ENCODE peak calls at places on chromosomes 16 and 17, in ten cellular contexts. I is transverse colon, U is upper lobe of left lung, X is A549, Q is tibial nerve, K is stomach, C is K562, J is GM12878, R is HepG2, A is sigmoid colon. F is an unnamed sample.

GRCh38 chr17:77763575-77763974 is 194.9 kb upstream of the TNRC6C start:
- DNase-seq in A (no peak), J (no peak), I (no peak), K (no peak), R (no peak), Q (no peak), U (no peak), X (no peak), C (no peak), F (no peak)

GRCh38 chr16:66511615-66512500 is 38.1 kb downstream of the TK2 start:
- DNase-seq in K (peak; percentile 25), Q (no peak), X (peak; percentile 90), R (no peak), U (no peak), A (peak; percentile 61), J (no peak), C (no peak), I (no peak), F (peak; percentile 67)

GRCh38 chr16:58187092-58187491 is 10.8 kb downstream of the CSNK2A2 start:
- DNase-seq in A (no peak), I (no peak), K (no peak), C (no peak), R (no peak), Q (no peak), J (no peak), U (no peak), X (no peak), F (no peak)

GRCh38 chr17:7440113-7440822 is 956 bp downstream of the FGF11 start:
- DNase-seq in X (peak; percentile 39), R (no peak), C (peak; percentile 37), J (no peak), K (peak; percentile 72), A (peak; percentile 80), I (peak; percentile 67), Q (no peak), U (peak; percentile 80), F (peak; percentile 65)

GRCh38 chr17:77164483-77165030 is 23.8 kb downstream of the SEC14L1 start:
- DNase-seq in U (no peak), Q (no peak), C (no peak), X (no peak), K (no peak), I (no peak), R (peak; percentile 43), J (no peak), A (no peak), F (no peak)

GRCh38 chr16:86751081-86752030 is 173.0 kb downstream of the FOXL1 start:
- DNase-seq in R (no peak), Q (no peak), K (no peak), C (no peak), A (no peak), X (peak; percentile 13), I (no peak), U (no peak), J (no peak), F (no peak)

GRCh38 chr16:22814330-22815105 is 556 bp downstream of the HS3ST2 start:
- DNase-seq in K (no peak), U (peak; percentile 85), C (no peak), I (no peak), Q (no peak), J (no peak), X (no peak), R (no peak), A (no peak), F (no peak)

GRCh38 chr17:76727745-76728456 is 1.3 kb downstream of the METTL23 start:
- DNase-seq in U (no peak), X (no peak), R (no peak), I (peak; percentile 28), J (peak; percentile 31), C (no peak), A (peak; percentile 66), K (no peak), Q (no peak), F (no peak)

GRCh38 chr16:64346080-64346479 is 775.8 kb downstream of the CDH11 start:
- DNase-seq in Q (no peak), A (no peak), R (no peak), K (no peak), X (no peak), J (no peak), C (no peak), I (no peak), U (peak; percentile 34), F (no peak)

GRCh38 chr16:4613636-4614570 is 785 bp downstream of the UBALD1 start:
- DNase-seq in C (peak; percentile 77), R (peak; percentile 42), K (no peak), Q (no peak), X (peak; percentile 36), A (peak; percentile 69), U (peak; percentile 93), I (peak; percentile 28), J (no peak), F (peak; percentile 65)

DNA sequence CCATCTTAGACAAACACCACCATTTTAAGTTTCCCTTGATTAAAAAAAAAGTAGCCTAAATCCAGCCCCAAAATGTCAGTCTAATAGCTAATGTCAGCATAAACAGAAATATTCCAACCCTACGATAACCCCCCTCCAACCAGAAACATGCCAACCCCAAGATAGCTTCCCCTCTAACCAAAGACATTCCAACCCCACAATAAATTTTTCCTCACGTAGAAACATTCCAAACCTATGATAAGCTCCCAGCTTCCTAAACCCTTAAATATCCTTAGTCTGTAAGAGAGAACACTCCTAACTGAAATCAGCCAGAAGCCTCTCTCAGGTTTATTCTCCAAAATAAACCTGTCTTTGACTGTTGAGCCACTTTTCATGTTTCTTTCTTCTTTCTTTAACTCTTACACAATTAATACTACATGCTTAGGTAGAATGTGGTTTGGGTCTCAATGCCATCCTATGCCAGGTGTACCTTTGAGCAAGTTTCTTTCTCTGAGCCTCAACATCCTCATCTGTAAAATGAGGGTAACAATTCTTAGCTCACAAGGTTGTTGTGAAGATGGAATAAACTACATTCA is 10.5 kb upstream of the KRT38 start:
- DNase-seq in I (no peak), X (no peak), A (no peak), R (no peak), U (no peak), J (no peak), K (no peak), C (no peak), Q (no peak), F (no peak)
- TF ChIP-seq EP300 in I (no peak), X (no peak), A (no peak), R (no peak), U (no peak), J (no peak), K (no peak), C (no peak), Q (no peak), F (no peak)

DNA sequence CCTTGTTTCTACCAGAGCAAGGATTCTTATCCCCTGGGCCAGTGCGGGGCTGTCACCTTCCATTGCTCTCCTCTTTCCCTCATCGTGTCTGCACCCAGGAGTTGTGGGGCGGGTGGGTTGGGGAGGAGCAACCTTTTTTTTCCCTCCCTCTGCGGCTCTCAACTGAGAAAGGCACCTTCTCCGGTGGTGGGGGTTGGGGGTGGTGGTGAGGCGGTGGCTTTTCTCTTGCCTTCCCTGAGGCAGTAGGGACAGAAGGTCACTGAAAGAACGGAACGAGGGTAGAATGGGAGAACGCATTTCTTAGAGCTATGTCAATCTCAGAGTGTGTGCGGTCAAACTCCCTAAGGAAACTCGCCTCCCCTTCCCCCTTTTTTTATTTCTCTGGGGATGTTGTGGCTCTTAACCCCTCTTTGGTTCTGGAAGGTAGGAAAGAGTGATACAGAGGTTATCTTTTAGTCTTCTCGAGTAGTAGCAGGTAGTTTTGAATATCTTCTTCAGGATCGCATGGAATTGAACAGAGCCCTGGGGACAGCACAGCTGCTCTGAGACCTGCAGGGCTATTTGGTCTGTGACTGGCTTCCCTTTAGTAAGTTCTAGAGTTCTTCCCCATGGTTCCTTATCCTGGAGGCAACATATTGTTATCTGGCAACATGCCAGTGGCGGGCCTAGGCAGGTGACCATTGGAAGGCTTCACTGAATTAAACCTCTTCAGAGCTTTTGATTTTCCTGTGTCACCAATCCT is 994 bp downstream of the CLTC start:
- DNase-seq in Q (no peak), R (peak; percentile 49), K (peak; percentile 49), A (peak; percentile 73), J (no peak), U (no peak), I (peak; percentile 49), X (peak; percentile 60), C (peak; percentile 56), F (peak; percentile 21)
- TF ChIP-seq POLR2A in Q (no peak), R (peak; percentile 40), K (no peak), A (no peak), J (no peak), U (no peak), I (no peak), X (no peak), C (no peak), F (no peak)

DNA sequence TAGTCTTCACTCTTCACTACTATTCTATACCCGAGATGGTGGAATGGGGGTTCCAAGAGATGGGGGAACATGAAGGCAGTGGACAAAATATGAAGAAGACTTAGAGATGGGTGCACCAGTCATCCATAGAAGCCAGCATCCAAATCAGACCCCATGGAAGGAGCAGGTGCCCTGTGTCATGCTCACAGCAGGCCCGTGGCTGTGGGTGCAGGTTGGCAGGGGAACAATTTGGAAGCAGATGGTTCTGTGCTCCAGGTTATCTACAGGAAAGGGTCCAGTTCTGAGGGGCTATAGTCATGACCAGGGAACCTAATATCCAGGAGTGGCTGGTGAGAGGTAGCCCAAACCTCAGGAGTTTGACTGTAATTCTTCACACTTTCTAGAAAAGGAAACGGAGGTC is 9.6 kb upstream of the LPCAT2 start:
- DNase-seq in I (no peak), J (no peak), X (no peak), R (no peak), Q (no peak), U (no peak), C (no peak), K (no peak), A (no peak), F (no peak)
- H3K4me1 ChIP-seq in I (peaks cover 58% of the 10 kb centered on the region), J (no peaks in the 10 kb centered on the region), X (peaks cover 18% of the 10 kb centered on the region), R (peaks cover 51% of the 10 kb centered on the region), Q (peaks cover 37% of the 10 kb centered on the region), U (peaks cover 15% of the 10 kb centered on the region), C (peaks cover 17% of the 10 kb centered on the region), K (peaks cover 33% of the 10 kb centered on the region), A (peaks cover 45% of the 10 kb centered on the region), F (peaks cover 7% of the 10 kb centered on the region)

GRCh38 chr17:8488931-8489330 is 53.2 kb downstream of the NDEL1 start:
- DNase-seq in X (peak; percentile 47), Q (no peak), R (no peak), J (no peak), A (peak; percentile 85), U (no peak), I (no peak), K (no peak), C (no peak), F (peak; percentile 48)

GRCh38 chr17:8490256-8491023 is 54.8 kb downstream of the NDEL1 start:
- DNase-seq in A (no peak), I (no peak), Q (no peak), C (no peak), U (no peak), J (no peak), X (no peak), K (no peak), R (no peak), F (no peak)

GRCh38 chr17:8492121-8492520 is 56.4 kb downstream of the NDEL1 start:
- DNase-seq in R (no peak), X (no peak), K (no peak), C (no peak), I (no peak), Q (no peak), J (no peak), U (no peak), A (no peak), F (no peak)

GRCh38 chr17:8488491-8488890 is 52.8 kb downstream of the NDEL1 start:
- DNase-seq in X (no peak), I (no peak), Q (no peak), J (no peak), A (no peak), U (no peak), K (no peak), R (no peak), C (no peak), F (no peak)

GRCh38 chr17:8489841-8490240 is 54.2 kb downstream of the NDEL1 start:
- DNase-seq in J (no peak), Q (no peak), K (no peak), U (no peak), A (no peak), I (no peak), R (no peak), X (no peak), C (no peak), F (no peak)
- TF ChIP-seq EP300 in J (no peak), Q (no peak), K (no peak), U (no peak), A (no peak), I (no peak), R (no peak), X (no peak), C (no peak), F (no peak)

F was measured in ovary.